ENCODE peak calls at places on chromosomes 12 and 14, in eight cellular contexts. One of them, this sample, is unnamed.

GRCh38 chr12:51450816-51451215 is 26.2 kb downstream of the SLC4A8 start:
- DNase-seq in RWPE1: no peak
- DNase-seq in fibroblast of lung: no peak
- DNase-seq in tibial artery: no peak
- DNase-seq in GM20000: no peak
- DNase-seq in kidney: no peak
- DNase-seq in uterus: no peak
- DNase-seq in heart right ventricle: no peak
- DNase-seq in this sample: no peak

GRCh38 chr12:56071648-56072047 is 8.3 kb upstream of the ERBB3 start:
- DNase-seq in tibial artery: no peak
- DNase-seq in fibroblast of lung: peak
- DNase-seq in heart right ventricle: no peak
- DNase-seq in kidney: peak
- DNase-seq in uterus: no peak
- DNase-seq in RWPE1: no peak
- DNase-seq in GM20000: no peak
- DNase-seq in this sample: no peak

GRCh38 chr12:56366948-56367347 is 4.3 kb upstream of the APOF start:
- DNase-seq in tibial artery: no peak
- DNase-seq in GM20000: no peak
- DNase-seq in RWPE1: no peak
- DNase-seq in fibroblast of lung: no peak
- DNase-seq in kidney: no peak
- DNase-seq in heart right ventricle: no peak
- DNase-seq in uterus: no peak
- DNase-seq in this sample: no peak

GRCh38 chr14:50667491-50668007 is 557 bp downstream of the SAV1 start:
- DNase-seq in fibroblast of lung: no peak
- DNase-seq in GM20000: peak
- DNase-seq in tibial artery: no peak
- DNase-seq in RWPE1: no peak
- DNase-seq in heart right ventricle: no peak
- DNase-seq in uterus: peak
- DNase-seq in kidney: no peak
- DNase-seq in this sample: peak

GRCh38 chr14:100292776-100293461 is 13.3 kb downstream of the SLC25A29 start:
- DNase-seq in GM20000: no peak
- DNase-seq in kidney: peak
- DNase-seq in tibial artery: peak
- DNase-seq in fibroblast of lung: no peak
- DNase-seq in RWPE1: no peak
- DNase-seq in uterus: peak
- DNase-seq in heart right ventricle: no peak
- DNase-seq in this sample: no peak

GRCh38 chr12:46472893-46473633 is 100.5 kb upstream of the SLC38A2 start:
- DNase-seq in heart right ventricle: peak
- DNase-seq in GM20000: no peak
- DNase-seq in uterus: no peak
- DNase-seq in fibroblast of lung: peak
- DNase-seq in RWPE1: peak
- DNase-seq in kidney: no peak
- DNase-seq in tibial artery: no peak
- DNase-seq in this sample: peak

GRCh38 chr14:104521816-104522745 is 57.5 kb upstream of the C14orf180 start:
- DNase-seq in kidney: no peak
- DNase-seq in heart right ventricle: no peak
- DNase-seq in fibroblast of lung: no peak
- DNase-seq in uterus: no peak
- DNase-seq in RWPE1: no peak
- DNase-seq in tibial artery: no peak
- DNase-seq in GM20000: no peak
- DNase-seq in this sample: no peak

GRCh38 chr14:33068626-33069025 is 129.9 kb downstream of the NPAS3 start:
- DNase-seq in uterus: no peak
- DNase-seq in heart right ventricle: no peak
- DNase-seq in tibial artery: no peak
- DNase-seq in RWPE1: no peak
- DNase-seq in GM20000: no peak
- DNase-seq in fibroblast of lung: peak
- DNase-seq in kidney: no peak
- DNase-seq in this sample: no peak

GRCh38 chr12:67663121-67663520 is 14.6 kb downstream of the DYRK2 start:
- DNase-seq in GM20000: no peak
- DNase-seq in heart right ventricle: no peak
- DNase-seq in RWPE1: no peak
- DNase-seq in kidney: no peak
- DNase-seq in fibroblast of lung: peak
- DNase-seq in uterus: no peak
- DNase-seq in tibial artery: no peak
- DNase-seq in this sample: no peak

GRCh38 chr12:62957233-62957953 is 22.4 kb upstream of the PPM1H start:
- DNase-seq in GM20000: no peak
- DNase-seq in kidney: no peak
- DNase-seq in tibial artery: no peak
- DNase-seq in heart right ventricle: no peak
- DNase-seq in RWPE1: no peak
- DNase-seq in uterus: no peak
- DNase-seq in fibroblast of lung: no peak
- DNase-seq in this sample: no peak

GRCh38 chr14:96519970-96520369 is 17.8 kb downstream of the PAPOLA start:
- DNase-seq in heart right ventricle: no peak
- DNase-seq in tibial artery: no peak
- DNase-seq in fibroblast of lung: no peak
- DNase-seq in GM20000: peak
- DNase-seq in RWPE1: no peak
- DNase-seq in uterus: no peak
- DNase-seq in kidney: no peak
- DNase-seq in this sample: no peak

GRCh38 chr14:89600950-89601826 is 184.2 kb upstream of the FOXN3 start:
- DNase-seq in heart right ventricle: no peak
- DNase-seq in GM20000: no peak
- DNase-seq in tibial artery: no peak
- DNase-seq in kidney: no peak
- DNase-seq in RWPE1: no peak
- DNase-seq in fibroblast of lung: peak
- DNase-seq in uterus: no peak
- DNase-seq in this sample: no peak

GRCh38 chr12:8078400-8078799 is 3.7 kb upstream of the NECAP1 start:
- DNase-seq in tibial artery: no peak
- DNase-seq in RWPE1: peak
- DNase-seq in GM20000: peak
- DNase-seq in uterus: no peak
- DNase-seq in fibroblast of lung: peak
- DNase-seq in heart right ventricle: no peak
- DNase-seq in kidney: no peak
- DNase-seq in this sample: peak

GRCh38 chr12:75862692-75863471 is 168.7 kb downstream of the PHLDA1 start:
- DNase-seq in uterus: no peak
- DNase-seq in tibial artery: no peak
- DNase-seq in RWPE1: peak
- DNase-seq in heart right ventricle: no peak
- DNase-seq in kidney: no peak
- DNase-seq in GM20000: no peak
- DNase-seq in fibroblast of lung: peak
- DNase-seq in this sample: peak

GRCh38 chr14:24212924-24213865 is at the start of gene CHMP4A:
- DNase-seq in kidney: peak
- DNase-seq in tibial artery: peak
- DNase-seq in GM20000: peak
- DNase-seq in fibroblast of lung: peak
- DNase-seq in heart right ventricle: peak
- DNase-seq in uterus: peak
- DNase-seq in RWPE1: peak
- DNase-seq in this sample: peak
- TF ChIP-seq CTCF in kidney: no peak
- TF ChIP-seq CTCF in tibial artery: peak
- TF ChIP-seq CTCF in GM20000: no peak
- TF ChIP-seq CTCF in fibroblast of lung: peak
- TF ChIP-seq CTCF in heart right ventricle: no peak
- TF ChIP-seq CTCF in uterus: peak
- TF ChIP-seq CTCF in RWPE1: no peak
- TF ChIP-seq CTCF in this sample: peak

GRCh38 chr12:53963434-53964314 is 9.0 kb downstream of the HOXC12 start:
- DNase-seq in uterus: no peak
- DNase-seq in fibroblast of lung: no peak
- DNase-seq in kidney: no peak
- DNase-seq in heart right ventricle: no peak
- DNase-seq in tibial artery: no peak
- DNase-seq in RWPE1: no peak
- DNase-seq in GM20000: no peak
- DNase-seq in this sample: no peak

GRCh38 chr12:53960187-53961024 is 5.7 kb downstream of the HOXC12 start:
- DNase-seq in heart right ventricle: no peak
- DNase-seq in uterus: peak
- DNase-seq in RWPE1: no peak
- DNase-seq in tibial artery: no peak
- DNase-seq in GM20000: no peak
- DNase-seq in kidney: peak
- DNase-seq in fibroblast of lung: no peak
- DNase-seq in this sample: no peak

GRCh38 chr12:53963005-53963404 is 8.3 kb downstream of the HOXC12 start:
- DNase-seq in heart right ventricle: no peak
- DNase-seq in RWPE1: no peak
- DNase-seq in tibial artery: no peak
- DNase-seq in uterus: no peak
- DNase-seq in kidney: no peak
- DNase-seq in fibroblast of lung: no peak
- DNase-seq in GM20000: no peak
- DNase-seq in this sample: no peak

GRCh38 chr12:53959314-53959713 is 4.6 kb downstream of the HOXC12 start:
- DNase-seq in tibial artery: no peak
- DNase-seq in kidney: peak
- DNase-seq in RWPE1: no peak
- DNase-seq in uterus: no peak
- DNase-seq in GM20000: no peak
- DNase-seq in heart right ventricle: no peak
- DNase-seq in fibroblast of lung: no peak
- DNase-seq in this sample: no peak

DNA sequence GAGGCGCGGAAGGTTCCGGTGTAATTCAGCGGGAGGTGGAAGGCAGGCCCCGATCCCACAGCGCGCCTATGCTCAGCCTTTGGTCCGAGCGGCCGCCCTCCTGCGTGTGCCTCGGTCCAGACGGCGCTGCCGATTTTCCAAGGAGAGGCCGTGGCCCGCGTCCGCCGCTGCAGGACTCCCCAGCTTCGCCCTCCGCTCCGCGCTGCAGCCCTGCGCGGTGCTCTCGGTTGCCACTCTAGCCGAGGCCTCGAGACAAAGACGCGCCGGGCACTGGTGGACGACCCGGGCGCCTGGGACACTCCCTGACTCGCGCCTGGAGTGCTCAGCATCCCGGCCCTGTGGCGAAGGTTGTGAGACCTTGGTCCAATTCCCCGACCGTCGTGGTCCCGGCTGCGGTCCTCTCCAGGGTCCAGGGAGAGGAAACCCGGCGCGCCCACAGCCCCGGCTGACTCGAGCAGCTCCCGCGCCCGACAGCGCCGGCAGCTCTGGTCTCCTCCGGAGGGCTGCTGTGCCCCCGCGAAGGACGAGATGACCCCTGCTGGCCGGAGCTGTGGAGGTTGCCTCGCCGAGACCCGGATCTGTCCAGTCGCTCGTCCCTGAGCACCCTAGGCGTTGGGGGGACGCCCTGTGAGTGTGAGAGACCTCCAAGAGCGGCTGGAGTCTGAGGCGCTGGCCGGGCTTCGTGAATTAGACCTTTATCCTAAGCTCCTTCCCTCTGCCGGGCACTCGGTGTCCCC is 6.5 kb downstream of the HOXC12 start:
- DNase-seq in fibroblast of lung: no peak
- DNase-seq in tibial artery: no peak
- DNase-seq in uterus: peak
- DNase-seq in GM20000: no peak
- DNase-seq in RWPE1: no peak
- DNase-seq in kidney: peak
- DNase-seq in heart right ventricle: no peak
- DNase-seq in this sample: no peak
- TF ChIP-seq CTCF in fibroblast of lung: no peak
- TF ChIP-seq CTCF in tibial artery: no peak
- TF ChIP-seq CTCF in uterus: no peak
- TF ChIP-seq CTCF in GM20000: no peak
- TF ChIP-seq CTCF in RWPE1: no peak
- TF ChIP-seq CTCF in kidney: no peak
- TF ChIP-seq CTCF in heart right ventricle: no peak
- TF ChIP-seq CTCF in this sample: no peak

DNA sequence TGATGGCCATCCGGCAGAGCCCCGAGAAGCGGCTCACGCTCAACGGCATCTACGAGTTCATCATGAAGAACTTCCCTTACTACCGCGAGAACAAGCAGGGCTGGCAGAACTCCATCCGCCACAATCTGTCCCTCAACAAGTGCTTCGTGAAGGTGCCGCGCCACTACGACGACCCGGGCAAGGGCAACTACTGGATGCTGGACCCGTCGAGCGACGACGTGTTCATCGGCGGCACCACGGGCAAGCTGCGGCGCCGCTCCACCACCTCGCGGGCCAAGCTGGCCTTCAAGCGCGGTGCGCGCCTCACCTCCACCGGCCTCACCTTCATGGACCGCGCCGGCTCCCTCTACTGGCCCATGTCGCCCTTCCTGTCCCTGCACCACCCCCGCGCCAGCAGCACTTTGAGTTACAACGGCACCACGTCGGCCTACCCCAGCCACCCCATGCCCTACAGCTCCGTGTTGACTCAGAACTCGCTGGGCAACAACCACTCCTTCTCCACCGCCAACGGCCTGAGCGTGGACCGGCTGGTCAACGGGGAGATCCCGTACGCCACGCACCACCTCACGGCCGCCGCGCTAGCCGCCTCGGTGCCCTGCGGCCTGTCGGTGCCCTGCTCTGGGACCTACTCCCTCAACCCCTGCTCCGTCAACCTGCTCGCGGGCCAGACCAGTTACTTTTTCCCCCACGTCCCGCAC is 1.4 kb downstream of the FOXG1 start:
- DNase-seq in RWPE1: no peak
- DNase-seq in heart right ventricle: no peak
- DNase-seq in uterus: no peak
- DNase-seq in tibial artery: no peak
- DNase-seq in fibroblast of lung: no peak
- DNase-seq in GM20000: no peak
- DNase-seq in kidney: peak
- DNase-seq in this sample: peak
- TF ChIP-seq CTCF in RWPE1: no peak
- TF ChIP-seq CTCF in heart right ventricle: no peak
- TF ChIP-seq CTCF in uterus: no peak
- TF ChIP-seq CTCF in tibial artery: no peak
- TF ChIP-seq CTCF in fibroblast of lung: no peak
- TF ChIP-seq CTCF in GM20000: no peak
- TF ChIP-seq CTCF in kidney: no peak
- TF ChIP-seq CTCF in this sample: no peak

GRCh38 chr14:21822109-21822508 is 148.5 kb upstream of the OR4E1 start:
- DNase-seq in GM20000: no peak
- DNase-seq in uterus: no peak
- DNase-seq in kidney: no peak
- DNase-seq in tibial artery: no peak
- DNase-seq in heart right ventricle: no peak
- DNase-seq in RWPE1: no peak
- DNase-seq in fibroblast of lung: no peak
- DNase-seq in this sample: no peak

GRCh38 chr14:21825845-21826244 is 152.2 kb upstream of the OR4E1 start:
- DNase-seq in GM20000: no peak
- DNase-seq in heart right ventricle: no peak
- DNase-seq in tibial artery: no peak
- DNase-seq in fibroblast of lung: no peak
- DNase-seq in uterus: no peak
- DNase-seq in RWPE1: no peak
- DNase-seq in kidney: no peak
- DNase-seq in this sample: no peak

GRCh38 chr14:21825147-21825743 is 151.6 kb upstream of the OR4E1 start:
- DNase-seq in GM20000: peak
- DNase-seq in heart right ventricle: no peak
- DNase-seq in kidney: no peak
- DNase-seq in RWPE1: peak
- DNase-seq in uterus: no peak
- DNase-seq in tibial artery: no peak
- DNase-seq in fibroblast of lung: no peak
- DNase-seq in this sample: peak
- TF ChIP-seq CTCF in GM20000: peak
- TF ChIP-seq CTCF in heart right ventricle: peak
- TF ChIP-seq CTCF in kidney: no peak
- TF ChIP-seq CTCF in RWPE1: peak
- TF ChIP-seq CTCF in uterus: no peak
- TF ChIP-seq CTCF in tibial artery: no peak
- TF ChIP-seq CTCF in fibroblast of lung: peak
- TF ChIP-seq CTCF in this sample: peak

This sample was measured in hepatocyte.